ENCODE peak calls at places on chromosome 2, in six cellular contexts. Q is ovary, J is lower lobe of right lung, Z is heart right ventricle, N is upper lobe of left lung, S is AG10803. K is an unnamed sample.

GRCh38 chr2:175253871-175254270 is 72.4 kb upstream of the ATP5MC3 start:
- DNase-seq in Q (no peak), J (no peak), Z (no peak), N (no peak), S (no peak), K (no peak)

GRCh38 chr2:211133766-211134165 is 577.4 kb downstream of the CPS1 start:
- DNase-seq in Q (no peak), J (no peak), Z (no peak), N (no peak), S (no peak), K (no peak)

GRCh38 chr2:172088245-172089004 is 3.1 kb downstream of the DLX1 start:
- DNase-seq in Q (peak; percentile 17), J (peak; percentile 39), Z (no peak), N (peak; percentile 72), S (no peak), K (no peak)

GRCh38 chr2:177617849-177618248 is 225.3 kb downstream of the AGPS start:
- DNase-seq in Q (no peak), J (no peak), Z (no peak), N (no peak), S (no peak), K (no peak)

GRCh38 chr2:49067971-49068370 is 86.3 kb downstream of the FSHR start:
- DNase-seq in Q (no peak), J (no peak), Z (no peak), N (no peak), S (no peak), K (no peak)

GRCh38 chr2:18219676-18220075 is 340.8 kb downstream of the RDH14 start:
- DNase-seq in Q (no peak), J (no peak), Z (no peak), N (no peak), S (peak; percentile 11), K (peak; percentile 5)

GRCh38 chr2:12928197-12928596 is 211.5 kb downstream of the TRIB2 start:
- DNase-seq in Q (no peak), J (no peak), Z (no peak), N (no peak), S (peak; percentile 74), K (peak; percentile 80)

GRCh38 chr2:127645395-127646291 is at the start of gene GPR17:
- DNase-seq in Q (no peak), J (peak; percentile 35), Z (no peak), N (peak; percentile 73), S (no peak), K (no peak)

GRCh38 chr2:132779206-132779605 is 109.2 kb upstream of the LYPD1 start:
- DNase-seq in Q (no peak), J (no peak), Z (no peak), N (no peak), S (no peak), K (no peak)

GRCh38 chr2:226721541-226721940 is 78.1 kb downstream of the IRS1 start:
- DNase-seq in Q (peak; percentile 54), J (no peak), Z (peak; percentile 41), N (no peak), S (peak; percentile 65), K (peak; percentile 79)

GRCh38 chr2:9206991-9207640 is 504 bp downstream of the ASAP2 start:
- DNase-seq in Q (peak; percentile 62), J (peak; percentile 54), Z (no peak), N (peak; percentile 91), S (peak; percentile 34), K (no peak)

GRCh38 chr2:234961784-234962183 is 10.0 kb downstream of the SH3BP4 start:
- DNase-seq in Q (no peak), J (no peak), Z (no peak), N (no peak), S (no peak), K (no peak)

GRCh38 chr2:29706171-29706690 is 215.2 kb downstream of the ALK start:
- DNase-seq in Q (no peak), J (no peak), Z (no peak), N (no peak), S (peak; percentile 16), K (peak; percentile 4)

GRCh38 chr2:56361844-56362243 is 178.1 kb downstream of the CCDC85A start:
- DNase-seq in Q (no peak), J (no peak), Z (no peak), N (no peak), S (no peak), K (no peak)

DNA sequence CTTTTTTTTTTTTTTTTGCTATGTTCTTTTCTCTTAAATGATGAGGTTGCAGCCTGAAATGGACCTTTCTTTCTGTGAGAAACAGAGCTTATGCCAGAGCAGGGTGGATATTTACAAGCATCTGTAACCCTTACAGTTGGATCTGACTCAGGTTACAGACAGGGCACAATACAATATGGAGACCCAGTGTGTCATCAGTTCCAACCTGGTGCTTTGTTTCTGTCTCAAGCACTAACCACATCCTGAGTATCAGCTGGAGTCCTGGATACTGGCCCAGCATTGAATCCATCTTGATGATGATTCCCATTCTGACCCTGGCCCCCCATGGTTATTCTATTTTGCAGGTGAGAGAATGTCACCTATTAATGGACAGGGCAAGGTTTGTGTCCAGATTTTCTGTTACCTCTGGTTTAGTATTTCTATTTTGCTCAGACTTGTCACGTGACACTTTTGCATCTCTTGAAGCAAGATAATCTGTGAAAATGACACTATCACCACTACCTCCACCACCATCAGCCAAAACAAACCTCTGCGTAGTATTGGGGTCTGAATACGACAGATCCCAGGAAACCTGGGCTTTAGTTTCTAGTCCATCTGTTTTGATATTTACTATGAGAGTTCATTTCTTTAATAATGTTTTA is 174.0 kb downstream of the CCDC85A start:
- DNase-seq in Q (no peak), J (no peak), Z (no peak), N (no peak), S (peak; percentile 43), K (peak; percentile 30)
- H3K4me3 ChIP-seq in Q (no peak overlapping the region), J (no peak overlapping the region), Z (no peak overlapping the region), N (no peak overlapping the region), S (no peak overlapping the region), K (no peak overlapping the region)

DNA sequence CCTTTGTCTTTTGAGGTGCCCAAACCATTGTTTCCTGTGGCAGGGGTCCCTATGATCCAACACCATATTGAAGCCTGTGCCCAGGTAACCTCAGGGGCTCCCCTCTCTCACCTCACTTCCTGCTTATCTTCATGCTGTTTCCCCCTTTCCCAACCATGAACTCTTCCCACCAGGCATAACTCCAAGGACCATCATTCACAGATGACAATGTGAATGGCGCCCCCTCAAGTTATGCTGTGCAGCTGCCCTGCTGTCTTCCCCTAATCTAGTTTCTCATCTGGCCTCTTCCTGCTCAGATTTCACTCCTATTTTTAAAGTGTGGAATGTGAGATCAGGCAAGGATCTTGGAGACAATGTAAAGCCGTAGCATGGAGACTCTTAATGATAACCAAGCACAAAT is 1.4 kb downstream of the GMPPA start:
- DNase-seq in Q (no peak), J (no peak), Z (no peak), N (no peak), S (no peak), K (peak; percentile 34)
- TF ChIP-seq CTCF in Q (no peak), J (no peak), Z (no peak), N (no peak), S (peak; percentile 34), K (peak; percentile 20)

GRCh38 chr2:55775828-55776227 is 82.2 kb upstream of the PNPT1 start:
- DNase-seq in Q (no peak), J (no peak), Z (no peak), N (no peak), S (no peak), K (no peak)
- H3K4me3 ChIP-seq in Q (no peak overlapping the region), J (no peak overlapping the region), Z (no peak overlapping the region), N (no peak overlapping the region), S (no peak overlapping the region), K (no peak overlapping the region)

GRCh38 chr2:231685349-231686191 is 22.8 kb upstream of the PTMA start:
- DNase-seq in Q (no peak), J (no peak), Z (no peak), N (no peak), S (no peak), K (no peak)
- TF ChIP-seq CTCF in Q (no peak), J (no peak), Z (no peak), N (no peak), S (peak; percentile 8), K (peak; percentile 13)